ENCODE peak calls at places on chromosome 18, in ten cellular contexts. U is uterus, A is adrenal gland, B is heart left ventricle, N is thyroid gland, M is IMR-90, Y is HCT116, G is suprapubic skin, Q is H54, O is stomach. L is an unnamed sample.

GRCh38 chr18:10705291-10705690 is 179.5 kb downstream of the NAPG start:
- DNase-seq in Q (no peak), U (no peak), M (no peak), A (no peak), O (no peak), B (no peak), N (no peak), Y (no peak), G (no peak), L (no peak)

GRCh38 chr18:71131918-71132317 is 843.1 kb downstream of the SOCS6 start:
- DNase-seq in B (no peak), G (no peak), A (no peak), Q (no peak), N (no peak), O (no peak), U (no peak), Y (no peak), M (no peak), L (no peak)

GRCh38 chr18:45232058-45232457 is 383.2 kb upstream of the SLC14A2 start:
- DNase-seq in M (no peak), U (no peak), Q (no peak), Y (no peak), O (no peak), B (no peak), G (no peak), N (no peak), A (no peak), L (no peak)

GRCh38 chr18:51028201-51028805 is 1.7 kb upstream of the SMAD4 start:
- DNase-seq in N (no peak), G (no peak), U (no peak), A (no peak), O (no peak), Q (no peak), B (no peak), M (peak), Y (peak), L (no peak)

GRCh38 chr18:22613788-22614187 is 196.1 kb upstream of the CTAGE1 start:
- DNase-seq in G (no peak), O (no peak), Q (no peak), M (peak), A (no peak), B (no peak), U (no peak), N (no peak), Y (no peak), L (no peak)

GRCh38 chr18:72542993-72543361 is 1.2 kb downstream of the CBLN2 start:
- DNase-seq in A (no peak), O (no peak), B (no peak), Y (no peak), N (no peak), M (no peak), Q (no peak), G (no peak), U (no peak), L (no peak)

GRCh38 chr18:34772887-34773286 is 62.8 kb downstream of the DTNA start:
- DNase-seq in M (peak), U (no peak), N (no peak), Q (no peak), O (no peak), A (no peak), B (no peak), G (no peak), Y (no peak), L (no peak)

GRCh38 chr18:63272638-63273037 is 46.9 kb downstream of the BCL2 start:
- DNase-seq in Q (no peak), Y (no peak), U (no peak), B (no peak), O (no peak), G (no peak), A (no peak), M (no peak), N (no peak), L (no peak)

GRCh38 chr18:8669571-8669970 is 35.8 kb upstream of the MTCL1 start:
- DNase-seq in Y (no peak), Q (no peak), O (no peak), G (no peak), A (no peak), B (no peak), U (no peak), M (no peak), N (no peak), L (no peak)

GRCh38 chr18:35050638-35051287 is 9.6 kb downstream of the MAPRE2 start:
- DNase-seq in Q (no peak), G (no peak), Y (no peak), N (no peak), M (no peak), A (no peak), B (no peak), O (no peak), U (no peak), L (no peak)

GRCh38 chr18:79708412-79708811 is 28.8 kb downstream of the CTDP1 start:
- DNase-seq in U (no peak), Y (no peak), B (no peak), Q (no peak), N (no peak), M (no peak), O (no peak), G (no peak), A (no peak), L (no peak)

GRCh38 chr18:75127143-75128021 is 81.6 kb downstream of the PTGR3 start:
- DNase-seq in U (no peak), N (no peak), G (peak), Y (no peak), Q (no peak), B (no peak), M (no peak), A (peak), O (no peak), L (peak)

GRCh38 chr18:9296233-9297006 is 38.2 kb upstream of the TWSG1 start:
- DNase-seq in G (no peak), Q (no peak), B (no peak), Y (no peak), O (no peak), U (no peak), M (peak), A (no peak), N (no peak), L (no peak)

GRCh38 chr18:71998547-71998946 is 545.6 kb downstream of the CBLN2 start:
- DNase-seq in B (no peak), Q (no peak), G (no peak), U (no peak), A (no peak), N (no peak), O (no peak), M (no peak), Y (no peak), L (no peak)

DNA sequence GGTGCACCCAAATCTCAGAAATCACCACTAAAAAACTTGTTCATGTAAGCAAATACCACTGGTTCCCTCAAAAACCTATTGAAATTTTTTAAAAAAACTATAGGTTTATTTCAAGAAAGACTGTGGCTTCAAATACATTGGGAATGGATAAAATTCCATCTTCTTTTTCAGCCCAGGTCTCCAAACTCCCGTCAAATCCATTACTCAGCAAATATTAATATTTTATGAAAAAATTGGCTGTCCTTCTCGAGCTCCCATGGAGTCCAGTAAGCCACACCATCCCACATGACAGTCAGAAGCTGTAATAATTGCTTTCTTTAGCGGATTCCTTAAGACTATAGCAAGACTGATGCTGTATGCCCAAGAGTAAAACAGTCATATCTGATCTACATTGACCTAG is 204.4 kb upstream of the DOK6 start:
- DNase-seq in A (no peak), Y (no peak), O (no peak), B (no peak), G (no peak), Q (no peak), U (no peak), M (no peak), N (no peak), L (no peak)
- TF ChIP-seq POLR2A in A (no peak), Y (no peak), O (no peak), B (no peak), G (no peak), Q (no peak), U (no peak), M (no peak), N (no peak), L (no peak)

GRCh38 chr18:12377556-12378553 is 828 bp upstream of the AFG3L2 start:
- DNase-seq in Q (peak), B (no peak), G (no peak), A (no peak), M (no peak), N (no peak), U (peak), Y (no peak), O (no peak), L (no peak)
- TF ChIP-seq POLR2A in Q (peak), B (peak), G (peak), A (peak), M (peak), N (no peak), U (peak), Y (no peak), O (no peak), L (peak)

GRCh38 chr18:31101148-31102019 is 837 bp downstream of the DSC2 start:
- DNase-seq in M (no peak), Q (no peak), Y (no peak), A (peak), O (peak), G (peak), N (peak), U (peak), B (peak), L (peak)
- TF ChIP-seq POLR2A in M (no peak), Q (no peak), Y (no peak), A (no peak), O (no peak), G (peak), N (peak), U (no peak), B (peak), L (peak)

GRCh38 chr18:3183103-3183717 is 36.6 kb downstream of the MYOM1 start:
- DNase-seq in Y (no peak), G (no peak), U (no peak), N (peak), M (no peak), Q (no peak), B (peak), O (no peak), A (no peak), L (no peak)

GRCh38 chr18:3175195-3175758 is 44.5 kb downstream of the MYOM1 start:
- DNase-seq in G (no peak), A (no peak), Q (no peak), M (peak), Y (no peak), N (no peak), O (no peak), B (no peak), U (no peak), L (no peak)

GRCh38 chr18:3180325-3180724 is 39.4 kb downstream of the MYOM1 start:
- DNase-seq in B (no peak), U (no peak), O (no peak), Y (no peak), N (no peak), A (no peak), G (no peak), Q (no peak), M (peak), L (no peak)

DNA sequence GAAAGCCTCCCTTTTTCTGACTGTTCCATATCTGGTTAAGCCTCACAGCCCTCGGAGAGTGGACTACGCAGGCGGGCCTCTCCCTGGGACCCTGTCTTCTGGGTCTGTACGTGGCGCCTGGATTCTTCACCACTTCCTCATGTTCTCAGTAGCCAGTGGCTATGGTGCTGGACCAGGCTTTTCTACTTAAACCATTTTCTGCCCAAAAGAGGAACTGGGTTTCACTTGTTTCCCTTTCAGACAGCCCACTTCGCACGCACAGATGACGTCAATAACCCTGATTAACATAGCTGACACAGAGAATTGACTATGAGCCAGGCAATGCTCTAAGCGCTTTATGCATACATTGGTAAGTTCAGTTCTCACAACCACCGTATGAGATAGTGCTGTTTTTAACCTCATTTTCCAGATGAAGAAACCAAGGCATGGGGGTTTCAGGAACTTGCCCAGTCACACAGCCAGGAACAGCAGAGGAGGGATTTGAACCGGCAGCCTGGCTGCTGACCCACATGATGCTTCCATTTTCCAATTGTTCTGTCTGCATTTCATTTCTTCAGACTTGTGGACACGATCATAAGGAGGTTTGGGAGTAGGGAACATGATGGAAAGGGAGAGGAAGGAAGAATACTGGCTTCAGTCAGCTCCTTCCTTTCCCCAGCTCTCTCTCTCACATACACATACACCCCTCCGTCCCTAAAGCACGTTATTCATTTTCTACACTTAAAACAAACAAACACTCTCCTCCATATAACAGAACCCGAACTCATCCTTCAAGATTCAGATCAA is 41.7 kb downstream of the MYOM1 start:
- DNase-seq in Q (no peak), M (peak), Y (no peak), U (no peak), G (peak), B (peak), O (peak), N (no peak), A (peak), L (peak)
- TF ChIP-seq POLR2A in Q (no peak), M (no peak), Y (no peak), U (no peak), G (no peak), B (no peak), O (no peak), N (no peak), A (no peak), L (no peak)

DNA sequence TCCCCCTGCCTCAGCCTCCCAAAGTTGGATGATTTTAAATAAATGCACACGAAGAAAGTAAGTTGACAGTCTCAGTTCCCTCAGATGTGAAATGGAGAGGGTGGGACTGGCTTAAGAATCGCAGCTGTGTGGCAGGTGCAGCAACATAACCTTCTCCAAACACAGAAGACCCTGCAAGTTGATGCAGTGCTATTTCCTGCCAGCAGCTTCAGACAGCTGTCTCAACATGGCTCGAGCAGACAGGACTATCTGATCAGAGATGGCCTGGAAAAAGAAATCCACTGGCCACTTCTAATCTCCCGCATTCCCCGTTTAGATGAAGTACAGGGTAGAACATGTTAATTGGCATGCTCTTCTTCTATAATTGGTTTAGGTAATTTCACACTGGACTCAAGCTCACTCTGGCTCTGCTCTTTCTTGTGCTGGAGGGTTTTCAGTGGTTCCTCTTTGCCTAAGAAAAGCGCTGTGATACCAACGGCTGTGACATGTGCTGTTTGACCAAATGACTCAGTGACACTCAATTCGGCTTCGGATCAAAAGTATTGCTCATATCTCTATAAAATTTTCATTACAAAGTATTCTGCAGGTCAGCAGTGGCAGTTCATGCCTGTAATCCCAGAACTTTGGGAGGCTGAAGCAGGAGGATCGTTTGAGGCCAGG is 40.2 kb downstream of the MYOM1 start:
- DNase-seq in A (no peak), N (no peak), Q (no peak), B (no peak), Y (no peak), U (no peak), O (no peak), M (no peak), G (no peak), L (peak)
- TF ChIP-seq POLR2A in A (no peak), N (no peak), Q (no peak), B (no peak), Y (no peak), U (no peak), O (no peak), M (no peak), G (no peak), L (no peak)

GRCh38 chr18:33578371-33579146 is 540 bp downstream of the ASXL3 start:
- DNase-seq in B (peak), O (peak), U (peak), N (peak), Q (no peak), Y (no peak), G (peak), A (no peak), M (no peak), L (peak)

GRCh38 chr18:33579147-33579867 is 1.3 kb downstream of the ASXL3 start:
- DNase-seq in B (no peak), M (no peak), N (no peak), Y (no peak), Q (no peak), U (no peak), G (no peak), A (no peak), O (no peak), L (no peak)

GRCh38 chr18:33579868-33580205 is 1.8 kb downstream of the ASXL3 start:
- DNase-seq in G (no peak), Y (no peak), O (no peak), U (no peak), B (no peak), N (no peak), A (no peak), Q (no peak), M (no peak), L (no peak)

GRCh38 chr18:33576999-33577687 is 876 bp upstream of the ASXL3 start:
- DNase-seq in B (no peak), A (no peak), U (no peak), Q (no peak), M (no peak), Y (no peak), N (no peak), G (no peak), O (no peak), L (no peak)

GRCh38 chr18:33577688-33578370 is at the start of gene ASXL3:
- DNase-seq in B (peak), U (peak), M (no peak), O (peak), Y (no peak), A (peak), Q (no peak), G (no peak), N (peak), L (peak)
- TF ChIP-seq POLR2A in B (no peak), U (no peak), M (no peak), O (no peak), Y (no peak), A (no peak), Q (no peak), G (no peak), N (peak), L (peak)

GRCh38 chr18:43078485-43079092 is 36.9 kb downstream of the RIT2 start:
- DNase-seq in A (no peak), M (no peak), B (no peak), Y (no peak), G (no peak), Q (no peak), N (no peak), U (no peak), O (no peak), L (no peak)
- TF ChIP-seq POLR2A in A (no peak), M (no peak), B (no peak), Y (no peak), G (no peak), Q (no peak), N (no peak), U (no peak), O (no peak), L (no peak)

GRCh38 chr18:31042391-31043181 is at the start of gene DSC3:
- DNase-seq in N (peak), M (no peak), B (no peak), G (peak), A (no peak), U (peak), O (no peak), Y (no peak), Q (no peak), L (peak)
- TF ChIP-seq POLR2A in N (no peak), M (no peak), B (no peak), G (peak), A (no peak), U (no peak), O (no peak), Y (no peak), Q (no peak), L (no peak)

L was measured in Peyer's patch.